ENCODE peak calls at places on chromosomes 2 and 18, in seven cellular contexts. A, R, O, L, Z, P and T are unnamed samples.

GRCh38 chr2:168156661-168157060 is 90.7 kb downstream of the STK39 start:
- DNase-seq in A (no peak), R (no peak), O (peak; percentile 67), L (peak; percentile 70), Z (no peak), P (peak; percentile 13), T (no peak)

GRCh38 chr2:157789161-157789720 is 86.9 kb downstream of the ACVR1 start:
- DNase-seq in A (no peak), R (no peak), O (no peak), L (peak; percentile 29), Z (no peak), P (no peak), T (no peak)

GRCh38 chr2:19711470-19712372 is 190.1 kb downstream of the TTC32 start:
- DNase-seq in A (no peak), R (no peak), O (peak; percentile 97), L (peak; percentile 97), Z (peak; percentile 38), P (no peak), T (no peak)

GRCh38 chr2:19120941-19121750 is 237.3 kb downstream of the OSR1 start:
- DNase-seq in A (no peak), R (no peak), O (peak; percentile 93), L (peak; percentile 84), Z (peak; percentile 63), P (no peak), T (no peak)

GRCh38 chr18:22345733-22346132 is 72.0 kb downstream of the CTAGE1 start:
- DNase-seq in A (no peak), R (no peak), O (no peak), L (peak; percentile 45), Z (no peak), P (no peak), T (no peak)

GRCh38 chr2:230932556-230933511 is 7.8 kb upstream of the GPR55 start:
- DNase-seq in A (peak; percentile 68), R (no peak), O (peak; percentile 93), L (peak; percentile 89), Z (no peak), P (peak; percentile 73), T (no peak)

GRCh38 chr18:68714356-68714706 is 577 bp downstream of the TMX3 start:
- DNase-seq in A (no peak), R (peak; percentile 3), O (no peak), L (peak; percentile 18), Z (no peak), P (no peak), T (no peak)

GRCh38 chr2:10120938-10121574 is 1.5 kb upstream of the RRM2 start:
- DNase-seq in A (no peak), R (peak; percentile 57), O (peak; percentile 39), L (no peak), Z (no peak), P (no peak), T (no peak)

GRCh38 chr2:240815761-240816583 is 4.0 kb downstream of the KIF1A start:
- DNase-seq in A (no peak), R (no peak), O (no peak), L (no peak), Z (no peak), P (no peak), T (no peak)

GRCh38 chr2:237696471-237696870 is 69.1 kb downstream of the LRRFIP1 start:
- DNase-seq in A (no peak), R (peak; percentile 77), O (no peak), L (no peak), Z (no peak), P (no peak), T (no peak)

DNA sequence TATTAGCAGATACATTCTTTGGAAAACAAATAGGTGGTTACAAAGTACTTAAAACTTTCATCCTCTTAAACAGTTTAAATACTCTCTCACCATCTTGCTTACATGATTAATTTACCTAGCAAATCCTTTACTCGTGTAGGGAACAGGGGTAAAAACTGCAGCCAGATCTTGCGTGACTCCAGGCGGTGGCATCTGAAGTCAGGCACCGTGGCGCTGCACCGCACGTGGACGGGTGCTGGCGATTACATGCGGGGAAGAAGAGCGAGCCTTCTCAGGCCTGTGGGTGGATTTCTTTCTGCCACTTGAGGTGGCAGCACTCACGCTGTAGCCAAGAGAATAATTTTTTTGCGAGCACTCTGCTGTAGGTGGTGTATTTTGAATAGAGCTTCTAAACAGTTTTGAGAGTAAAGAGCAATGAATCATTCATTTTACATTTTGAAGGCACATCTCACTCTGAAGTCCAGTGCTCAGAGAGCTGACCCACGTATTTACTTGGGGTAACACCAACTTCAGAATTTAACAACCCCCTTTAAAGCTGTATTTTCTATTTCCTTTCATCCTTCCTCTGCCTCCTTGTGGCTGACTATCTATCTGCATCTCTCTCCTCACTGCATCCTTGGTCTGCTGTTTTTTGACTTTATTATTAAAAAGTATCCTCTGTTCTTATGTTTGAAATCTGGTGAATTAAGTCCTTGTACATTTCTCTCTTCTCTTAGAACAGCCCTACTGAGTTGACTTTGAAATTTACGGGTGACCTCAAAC is 68.9 kb downstream of the EPAS1 start:
- DNase-seq in A (no peak), R (no peak), O (no peak), L (no peak), Z (no peak), P (no peak), T (no peak)
- TF ChIP-seq CTCF in A (peak; percentile 46), R (peak; percentile 59), O (peak; percentile 42), L (peak; percentile 45), Z (peak; percentile 41), P (peak; percentile 26), T (no peak)

DNA sequence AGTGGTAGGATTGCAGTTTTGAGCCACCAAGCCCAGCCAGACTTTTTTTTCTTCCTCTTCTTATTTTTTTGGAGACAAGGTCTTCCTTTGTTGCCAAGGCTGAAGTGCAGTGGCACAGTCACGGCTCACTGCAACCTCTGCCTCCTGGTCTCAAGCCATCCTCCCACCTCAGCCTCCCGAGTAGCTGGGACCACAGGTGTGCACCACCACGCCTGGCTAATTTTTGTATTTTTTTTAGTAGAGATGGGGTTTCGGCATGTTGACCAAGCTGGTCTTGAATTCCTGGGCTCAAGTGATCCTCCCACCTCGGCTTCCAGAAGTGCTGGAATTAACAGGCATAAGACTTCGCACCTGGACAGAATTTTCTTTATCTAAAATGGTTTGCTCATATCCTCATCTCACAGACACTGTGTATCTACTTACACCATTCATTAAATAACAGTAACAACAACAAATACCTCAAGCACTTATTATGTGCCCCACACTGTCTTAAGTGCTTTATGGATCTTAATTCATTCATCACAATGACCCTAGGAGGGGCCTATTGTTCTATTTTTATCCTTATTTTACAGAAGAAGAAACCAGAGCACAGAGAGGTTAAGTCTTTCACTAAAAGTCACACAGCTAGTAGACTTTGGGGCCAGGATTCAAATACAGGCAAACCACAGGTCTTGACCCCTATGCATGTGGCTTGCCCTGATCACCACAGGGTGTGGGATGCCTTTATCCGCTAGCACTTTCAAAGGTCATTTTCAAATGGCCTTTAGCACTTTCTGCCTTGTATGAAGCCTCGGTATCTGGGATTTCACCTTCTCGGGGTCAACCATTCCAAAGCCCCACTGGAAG is 39.6 kb downstream of the MYCN start:
- DNase-seq in A (no peak), R (no peak), O (no peak), L (no peak), Z (no peak), P (no peak), T (no peak)
- TF ChIP-seq CTCF in A (no peak), R (no peak), O (no peak), L (no peak), Z (no peak), P (no peak), T (no peak)

DNA sequence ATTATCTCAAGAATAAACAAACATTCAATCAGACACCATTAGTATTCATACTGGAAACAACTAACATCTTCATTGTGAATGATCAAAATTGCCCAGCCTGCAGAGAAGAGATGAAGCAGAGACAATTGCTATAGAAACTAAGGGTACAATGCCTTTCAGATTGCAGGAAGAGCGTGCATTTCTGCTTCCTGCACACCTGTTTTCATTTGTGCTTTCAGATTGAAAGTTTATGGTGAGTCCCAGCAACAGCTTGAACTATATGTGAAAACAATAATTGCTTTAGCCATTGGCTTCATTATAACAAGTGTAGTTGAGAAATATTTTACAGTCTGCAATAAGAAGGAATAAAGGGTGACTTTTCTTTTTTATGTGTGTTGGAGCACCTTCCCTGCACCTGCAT is 136.3 kb downstream of the CD8B2 start:
- DNase-seq in A (no peak), R (no peak), O (no peak), L (no peak), Z (no peak), P (no peak), T (no peak)
- TF ChIP-seq CTCF in A (no peak), R (no peak), O (no peak), L (no peak), Z (no peak), P (no peak), T (no peak)

GRCh38 chr2:135844285-135844985 is 7.5 kb upstream of the LCT start:
- DNase-seq in A (no peak), R (no peak), O (peak; percentile 54), L (peak; percentile 6), Z (no peak), P (no peak), T (no peak)
- TF ChIP-seq CTCF in A (no peak), R (no peak), O (no peak), L (no peak), Z (no peak), P (no peak), T (no peak)

DNA sequence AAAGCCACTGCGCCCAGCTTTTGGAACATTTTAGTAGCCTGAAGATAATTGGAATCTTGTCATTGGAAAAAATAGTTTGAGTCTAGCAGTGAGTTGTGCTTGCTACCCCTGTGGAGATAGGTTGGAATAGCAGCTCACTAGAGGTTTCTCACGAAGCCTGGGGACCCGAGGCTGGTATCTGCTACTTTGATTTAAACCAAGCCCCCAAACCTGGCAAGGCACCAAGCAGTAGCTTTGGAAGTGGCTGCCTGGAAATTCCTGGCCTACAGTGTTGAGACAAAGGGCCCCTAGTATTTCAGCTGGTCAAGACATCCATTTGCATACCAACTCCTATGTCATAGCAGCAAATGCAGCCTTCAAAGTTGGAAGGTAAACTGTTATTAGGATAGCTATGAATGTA is 42.1 kb downstream of the NOP58 start:
- DNase-seq in A (no peak), R (no peak), O (peak; percentile 19), L (peak; percentile 21), Z (no peak), P (no peak), T (no peak)
- TF ChIP-seq CTCF in A (no peak), R (no peak), O (no peak), L (no peak), Z (peak; percentile 6), P (no peak), T (no peak)

DNA sequence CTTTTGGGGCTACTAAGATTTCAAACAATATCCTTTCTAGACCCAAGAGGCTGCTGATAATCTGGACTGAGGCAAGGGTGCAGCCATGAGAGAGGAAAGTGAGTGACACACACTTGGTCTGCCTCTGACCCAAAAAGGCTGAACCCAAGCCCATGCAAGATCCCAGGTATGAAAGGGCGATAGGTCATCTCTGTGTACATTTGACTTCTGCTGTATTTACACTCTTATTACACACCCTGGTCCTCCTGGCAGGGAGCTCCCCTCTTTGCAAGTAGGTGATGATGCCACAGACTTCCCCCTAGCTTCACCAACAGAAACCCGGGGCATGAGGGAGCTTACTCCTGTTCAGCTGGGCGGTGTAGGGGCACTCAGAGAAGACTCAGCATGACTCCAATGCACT is 61.8 kb upstream of the ACAA2 start:
- DNase-seq in A (no peak), R (no peak), O (no peak), L (no peak), Z (no peak), P (no peak), T (no peak)
- TF ChIP-seq CTCF in A (no peak), R (no peak), O (no peak), L (no peak), Z (no peak), P (no peak), T (no peak)